ENCODE peak calls at places on chromosomes 5 and 9, in five cellular contexts. N, C, G, U and P are unnamed samples.

GRCh38 chr9:108093773-108094675 is 604.5 kb upstream of the KLF4 start:
- DNase-seq in C (no peak), G (peak; percentile 98), N (no peak), U (peak; percentile 95), P (peak; percentile 52)

GRCh38 chr5:55176176-55176818 is 3.3 kb upstream of the CDC20B start:
- DNase-seq in N (peak; percentile 39), G (no peak), C (peak; percentile 54), U (peak; percentile 53), P (peak; percentile 67)

GRCh38 chr9:136182850-136183422 is 22.0 kb downstream of the LHX3 start:
- DNase-seq in U (no peak), N (no peak), C (no peak), G (no peak), P (no peak)

GRCh38 chr5:149322518-149322917 is 22.8 kb upstream of the GRPEL2 start:
- DNase-seq in G (no peak), U (no peak), C (no peak), N (no peak), P (no peak)

GRCh38 chr5:28810751-28811136 is 1772.4 kb upstream of the CDH9 start:
- DNase-seq in C (no peak), N (no peak), G (no peak), U (no peak), P (no peak)

GRCh38 chr9:129381481-129381957 is 203.5 kb upstream of the IER5L start:
- DNase-seq in U (no peak), G (no peak), C (no peak), N (no peak), P (no peak)

GRCh38 chr5:146048994-146049703 is 56.2 kb downstream of the PLAC8L1 start:
- DNase-seq in U (peak; percentile 61), C (peak; percentile 62), N (peak; percentile 74), G (peak; percentile 69), P (peak; percentile 79)

GRCh38 chr5:142246263-142246662 is 78.6 kb downstream of the SPRY4 start:
- DNase-seq in U (peak; percentile 66), N (peak; percentile 23), C (no peak), G (peak; percentile 91), P (peak; percentile 86)

GRCh38 chr9:137484551-137485315 is 25.6 kb upstream of the NSMF start:
- DNase-seq in G (no peak), C (no peak), N (no peak), U (no peak), P (no peak)

GRCh38 chr9:6441269-6441668 is 28.3 kb downstream of the UHRF2 start:
- DNase-seq in U (peak; percentile 18), G (peak; percentile 53), C (no peak), N (no peak), P (peak; percentile 62)

GRCh38 chr5:159133041-159133741 is 33.5 kb upstream of the EBF1 start:
- DNase-seq in U (peak; percentile 38), C (peak; percentile 65), N (peak; percentile 62), G (peak; percentile 68), P (peak; percentile 90)

GRCh38 chr9:121701736-121702261 is 50.4 kb downstream of the DAB2IP start:
- DNase-seq in N (no peak), U (no peak), C (no peak), G (no peak), P (no peak)

GRCh38 chr9:4292781-4293180 is 7.1 kb downstream of the GLIS3 start:
- DNase-seq in C (no peak), U (no peak), G (peak; percentile 81), N (no peak), P (peak; percentile 51)

GRCh38 chr9:117887941-117888340 is 183.7 kb downstream of the TLR4 start:
- DNase-seq in G (no peak), U (no peak), N (no peak), C (no peak), P (no peak)

GRCh38 chr9:219670-220365 is 5.2 kb downstream of the DOCK8 start:
- DNase-seq in G (no peak), U (no peak), C (no peak), N (no peak), P (no peak)

GRCh38 chr5:149810856-149811255 is 80.7 kb downstream of the PPARGC1B start:
- DNase-seq in C (no peak), U (no peak), N (no peak), G (no peak), P (no peak)

GRCh38 chr9:106622148-106622547 is 240.8 kb upstream of the ZNF462 start:
- DNase-seq in G (no peak), U (no peak), N (no peak), C (no peak), P (no peak)

GRCh38 chr5:16744164-16744880 is 127.5 kb upstream of the RETREG1 start:
- DNase-seq in G (no peak), C (no peak), U (no peak), N (no peak), P (no peak)

GRCh38 chr9:134989206-134990065 is 71.7 kb upstream of the FCN1 start:
- DNase-seq in C (no peak), N (no peak), G (no peak), U (no peak), P (no peak)

GRCh38 chr9:16594787-16595186 is 275.7 kb downstream of the BNC2 start:
- DNase-seq in G (no peak), N (no peak), C (no peak), U (no peak), P (no peak)

GRCh38 chr5:172407861-172408260 is 46.5 kb downstream of the SH3PXD2B start:
- DNase-seq in U (peak; percentile 78), N (no peak), G (peak; percentile 89), C (no peak), P (peak; percentile 94)

GRCh38 chr5:6373081-6373846 is 5.1 kb downstream of the MED10 start:
- DNase-seq in U (no peak), N (peak; percentile 20), G (no peak), C (no peak), P (no peak)

DNA sequence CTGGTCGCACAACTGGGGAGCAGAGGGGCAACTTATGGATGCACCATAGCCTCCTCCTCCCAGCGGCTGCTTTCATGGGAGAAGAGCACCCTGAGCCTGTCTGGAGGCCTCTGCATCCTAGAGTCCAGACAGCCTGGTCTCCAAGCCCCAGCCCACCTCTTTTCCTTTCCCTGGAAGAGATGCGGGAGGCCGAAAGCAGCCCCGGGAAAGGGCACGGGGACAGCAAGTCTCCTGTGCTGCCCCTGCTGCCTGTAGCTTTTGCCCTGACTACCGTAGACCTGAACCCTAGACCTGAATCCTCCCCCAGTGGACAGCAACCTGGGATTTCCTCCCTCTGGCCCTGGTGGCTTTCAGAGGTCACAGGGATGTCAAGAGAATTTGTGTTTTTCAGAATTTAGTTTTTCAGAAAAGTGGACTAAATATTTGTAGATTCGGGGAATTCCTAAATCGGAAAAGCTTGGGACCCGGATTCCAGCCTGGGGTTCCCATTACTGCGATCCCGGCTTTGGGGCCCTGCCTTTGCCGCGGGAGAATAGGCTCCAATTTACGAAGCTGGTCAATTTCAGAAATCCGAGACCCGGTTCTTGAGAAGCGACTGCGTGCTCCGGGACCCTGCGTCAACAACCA is 4.3 kb upstream of the PITX1 start:
- DNase-seq in N (no peak), U (no peak), C (no peak), G (no peak), P (no peak)
- TF ChIP-seq EZH2 in N (peak; percentile 30), U (peak; percentile 4), C (no peak), G (peak; percentile 49), P (peak; percentile 94)

DNA sequence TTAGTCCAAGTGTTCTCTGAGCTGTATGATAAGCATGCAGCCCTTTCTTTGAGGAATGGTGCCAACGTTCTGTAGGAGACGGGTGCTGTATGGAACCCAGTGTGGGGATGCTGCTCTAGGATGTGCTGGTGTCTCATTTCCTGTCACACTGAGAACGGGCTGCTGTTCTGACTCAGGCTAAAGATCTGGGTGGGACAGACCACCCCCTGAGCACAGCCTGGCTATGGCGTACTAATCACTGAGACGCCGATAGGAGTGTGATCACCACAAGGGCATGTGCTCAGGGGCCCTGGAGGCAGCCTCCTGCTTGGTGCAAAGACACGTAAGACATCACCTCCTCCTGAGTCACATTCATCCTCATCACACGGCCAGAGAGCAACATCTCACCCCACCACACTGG is 240.3 kb downstream of the IRX2 start:
- DNase-seq in G (no peak), C (no peak), U (no peak), N (no peak), P (no peak)
- H2AFZ ChIP-seq in G (no peak overlapping the region), C (no peak overlapping the region), U (no peak overlapping the region), N (no peak overlapping the region), P (no peak overlapping the region)

GRCh38 chr5:179621551-179621971 is 1.9 kb downstream of the HNRNPH1 start:
- DNase-seq in N (no peak), C (peak; percentile 15), G (no peak), U (no peak), P (no peak)
- TF ChIP-seq EZH2 in N (no peak), C (no peak), G (no peak), U (no peak), P (no peak)

GRCh38 chr9:131405858-131406566 is 12.1 kb downstream of the PRRC2B start:
- DNase-seq in N (no peak), G (no peak), C (peak; percentile 8), U (peak; percentile 69), P (no peak)
- H2AFZ ChIP-seq in N (no peak overlapping the region), G (no peak overlapping the region), C (no peak overlapping the region), U (no peak overlapping the region), P (no peak overlapping the region)

GRCh38 chr5:7850533-7851239 is at the start of gene CFAP90:
- DNase-seq in G (peak; percentile 62), U (no peak), N (peak; percentile 40), C (no peak), P (peak; percentile 64)
- TF ChIP-seq EZH2 in G (no peak), U (no peak), N (no peak), C (no peak), P (no peak)